ENCODE peak calls at places on chromosome 1, in five cellular contexts. W is HFFc6; V is skeletal muscle cell; L is neural progenitor cell; Y is activated CD8-positive, alpha-beta memory T cell treated with anti-CD3 and anti-CD28 coated beads for 4 hours. K is an unnamed sample.

GRCh38 chr1:32031578-32032286 is 18.1 kb downstream of the KHDRBS1 start:
- DNase-seq in W (peak), V (peak), Y (no peak), L (no peak), K (no peak)

GRCh38 chr1:236759252-236759859 is 35.7 kb upstream of the MTR start:
- DNase-seq in L (peak), W (peak), V (no peak), Y (no peak), K (no peak)

GRCh38 chr1:200873671-200874397 is 1.1 kb downstream of the GPR25 start:
- DNase-seq in Y (no peak), W (no peak), L (no peak), V (no peak), K (no peak)

GRCh38 chr1:178577882-178578281 is 65.0 kb downstream of the TEX35 start:
- DNase-seq in Y (no peak), W (no peak), V (no peak), L (no peak), K (no peak)

GRCh38 chr1:167136191-167136614 is 42.3 kb downstream of the STYXL2 start:
- DNase-seq in V (peak), W (peak), Y (no peak), L (peak), K (no peak)

GRCh38 chr1:211547710-211548109 is 31.3 kb downstream of the SLC30A1 start:
- DNase-seq in V (no peak), L (no peak), Y (no peak), W (no peak), K (no peak)

GRCh38 chr1:99727575-99728190 is 38.8 kb downstream of the FRRS1 start:
- DNase-seq in Y (no peak), V (peak), L (peak), W (peak), K (no peak)

GRCh38 chr1:184210048-184210447 is 158.5 kb downstream of the TSEN15 start:
- DNase-seq in Y (no peak), L (no peak), V (peak), W (peak), K (no peak)

GRCh38 chr1:177001556-177001955 is 163.0 kb downstream of the ASTN1 start:
- DNase-seq in Y (no peak), L (no peak), W (no peak), V (no peak), K (no peak)